ENCODE peak calls at places on chromosomes 11 and 22, in eight cellular contexts. J is cardiac septum, D is substantia nigra, S is NCI-H748 treated with DMSO at 0.1 percent for 48 hours, P is lung, K is amniotic stem cell, I is OCI-M1, Y is caudate nucleus. A is an unnamed sample.

GRCh38 chr11:77449060-77449521 is 24.8 kb downstream of the PAK1 start:
- DNase-seq in J (no peak), I (no peak), K (no peak), D (no peak), S (no peak), Y (no peak), P (no peak), A (no peak)

GRCh38 chr11:56089697-56090096 is 3.4 kb upstream of the OR8I2 start:
- DNase-seq in P (no peak), J (no peak), I (no peak), Y (no peak), S (no peak), D (no peak), K (no peak), A (no peak)

GRCh38 chr11:34238533-34238932 is 119.3 kb downstream of the ABTB2 start:
- DNase-seq in P (no peak), D (no peak), J (peak; percentile 31), K (no peak), I (no peak), S (no peak), Y (no peak), A (no peak)

GRCh38 chr11:6320411-6321207 is at the start of gene CAVIN3:
- DNase-seq in S (no peak), D (peak; percentile 11), K (peak; percentile 64), J (peak; percentile 93), I (no peak), Y (no peak), P (peak; percentile 82), A (peak; percentile 57)

GRCh38 chr11:26073646-26074045 is 258.3 kb upstream of the ANO3 start:
- DNase-seq in I (no peak), Y (no peak), K (no peak), J (no peak), D (no peak), S (no peak), P (no peak), A (no peak)

GRCh38 chr11:69667619-69668604 is 7.2 kb downstream of the LTO1 start:
- DNase-seq in Y (no peak), I (no peak), J (peak; percentile 39), K (no peak), D (no peak), P (no peak), S (peak; percentile 68), A (no peak)

GRCh38 chr11:76400967-76401366 is 19.8 kb downstream of the GVQW3 start:
- DNase-seq in D (no peak), Y (no peak), P (no peak), J (no peak), S (no peak), K (no peak), I (no peak), A (no peak)

GRCh38 chr11:46238078-46238966 is 39.1 kb upstream of the CREB3L1 start:
- DNase-seq in Y (no peak), P (peak; percentile 64), D (peak; percentile 15), S (no peak), J (peak; percentile 90), I (peak; percentile 77), K (peak; percentile 36), A (peak; percentile 40)

GRCh38 chr22:50118557-50119168 is 28.9 kb downstream of the MOV10L1 start:
- DNase-seq in P (peak; percentile 38), D (no peak), S (no peak), K (peak; percentile 16), Y (no peak), J (no peak), I (peak; percentile 94), A (no peak)

GRCh38 chr11:1988174-1988573 is 9.5 kb downstream of the H19 start:
- DNase-seq in I (no peak), K (no peak), J (no peak), P (no peak), D (no peak), S (no peak), Y (no peak), A (no peak)

GRCh38 chr11:83195176-83195531 is 1.6 kb downstream of the ANKRD42 start:
- DNase-seq in S (no peak), K (no peak), Y (no peak), P (no peak), D (no peak), J (no peak), I (peak; percentile 82), A (no peak)

A was measured in T1000.